ENCODE peak calls at places on chromosomes 16 and 17, in ten cellular contexts. One of them, this sample, is unnamed.

GRCh38 chr17:78618264-78619066 is 41.3 kb upstream of the DNAH17 start:
- DNase-seq in WTC11: no peak
- DNase-seq in activated T-cell treated with anti-CD3 and anti-CD28 coated beads for 1 hour: no peak
- DNase-seq in occipital lobe: no peak
- DNase-seq in CD8-positive, alpha-beta memory T cell: no peak
- DNase-seq in stomach: no peak
- DNase-seq in activated gamma-delta T cell treated with Interleukin-2 at 50 U/mL for 16 hours: no peak
- DNase-seq in HT-29: no peak
- DNase-seq in lung: no peak
- DNase-seq in ascending aorta: peak
- DNase-seq in this sample: no peak

GRCh38 chr17:81391964-81392908 is 3.0 kb upstream of the BAHCC1 start:
- DNase-seq in CD8-positive, alpha-beta memory T cell: no peak
- DNase-seq in lung: no peak
- DNase-seq in stomach: no peak
- DNase-seq in ascending aorta: peak
- DNase-seq in activated gamma-delta T cell treated with Interleukin-2 at 50 U/mL for 16 hours: no peak
- DNase-seq in activated T-cell treated with anti-CD3 and anti-CD28 coated beads for 1 hour: no peak
- DNase-seq in HT-29: no peak
- DNase-seq in WTC11: no peak
- DNase-seq in occipital lobe: no peak
- DNase-seq in this sample: no peak

GRCh38 chr17:78322858-78323455 is 36.9 kb downstream of the SOCS3 start:
- DNase-seq in lung: no peak
- DNase-seq in WTC11: no peak
- DNase-seq in stomach: no peak
- DNase-seq in activated gamma-delta T cell treated with Interleukin-2 at 50 U/mL for 16 hours: no peak
- DNase-seq in HT-29: no peak
- DNase-seq in CD8-positive, alpha-beta memory T cell: no peak
- DNase-seq in ascending aorta: no peak
- DNase-seq in occipital lobe: no peak
- DNase-seq in activated T-cell treated with anti-CD3 and anti-CD28 coated beads for 1 hour: no peak
- DNase-seq in this sample: peak

GRCh38 chr17:52378860-52379259 is 220.3 kb upstream of the CA10 start:
- DNase-seq in activated gamma-delta T cell treated with Interleukin-2 at 50 U/mL for 16 hours: no peak
- DNase-seq in WTC11: no peak
- DNase-seq in lung: no peak
- DNase-seq in activated T-cell treated with anti-CD3 and anti-CD28 coated beads for 1 hour: no peak
- DNase-seq in ascending aorta: no peak
- DNase-seq in CD8-positive, alpha-beta memory T cell: no peak
- DNase-seq in HT-29: no peak
- DNase-seq in stomach: no peak
- DNase-seq in occipital lobe: no peak
- DNase-seq in this sample: no peak

GRCh38 chr16:81652798-81653505 is 126.1 kb upstream of the PLCG2 start:
- DNase-seq in lung: no peak
- DNase-seq in HT-29: no peak
- DNase-seq in stomach: no peak
- DNase-seq in activated gamma-delta T cell treated with Interleukin-2 at 50 U/mL for 16 hours: no peak
- DNase-seq in occipital lobe: no peak
- DNase-seq in WTC11: peak
- DNase-seq in activated T-cell treated with anti-CD3 and anti-CD28 coated beads for 1 hour: no peak
- DNase-seq in CD8-positive, alpha-beta memory T cell: no peak
- DNase-seq in ascending aorta: no peak
- DNase-seq in this sample: peak

GRCh38 chr16:12625068-12625467 is 178.6 kb downstream of the CPPED1 start:
- DNase-seq in lung: no peak
- DNase-seq in stomach: no peak
- DNase-seq in HT-29: no peak
- DNase-seq in CD8-positive, alpha-beta memory T cell: no peak
- DNase-seq in activated gamma-delta T cell treated with Interleukin-2 at 50 U/mL for 16 hours: no peak
- DNase-seq in occipital lobe: no peak
- DNase-seq in ascending aorta: no peak
- DNase-seq in WTC11: no peak
- DNase-seq in activated T-cell treated with anti-CD3 and anti-CD28 coated beads for 1 hour: no peak
- DNase-seq in this sample: no peak

GRCh38 chr17:36506831-36507230 is 20.4 kb downstream of the ZNHIT3 start:
- DNase-seq in activated gamma-delta T cell treated with Interleukin-2 at 50 U/mL for 16 hours: no peak
- DNase-seq in ascending aorta: no peak
- DNase-seq in WTC11: no peak
- DNase-seq in stomach: no peak
- DNase-seq in occipital lobe: no peak
- DNase-seq in CD8-positive, alpha-beta memory T cell: no peak
- DNase-seq in HT-29: no peak
- DNase-seq in activated T-cell treated with anti-CD3 and anti-CD28 coated beads for 1 hour: no peak
- DNase-seq in lung: no peak
- DNase-seq in this sample: peak

GRCh38 chr17:74631468-74632195 is 8.1 kb upstream of the CD300E start:
- DNase-seq in stomach: no peak
- DNase-seq in activated gamma-delta T cell treated with Interleukin-2 at 50 U/mL for 16 hours: no peak
- DNase-seq in WTC11: no peak
- DNase-seq in activated T-cell treated with anti-CD3 and anti-CD28 coated beads for 1 hour: no peak
- DNase-seq in CD8-positive, alpha-beta memory T cell: no peak
- DNase-seq in occipital lobe: no peak
- DNase-seq in HT-29: no peak
- DNase-seq in lung: no peak
- DNase-seq in ascending aorta: no peak
- DNase-seq in this sample: no peak

GRCh38 chr16:30896203-30896889 is at the start of gene CTF1:
- DNase-seq in activated T-cell treated with anti-CD3 and anti-CD28 coated beads for 1 hour: no peak
- DNase-seq in lung: peak
- DNase-seq in occipital lobe: peak
- DNase-seq in ascending aorta: peak
- DNase-seq in stomach: peak
- DNase-seq in WTC11: peak
- DNase-seq in activated gamma-delta T cell treated with Interleukin-2 at 50 U/mL for 16 hours: no peak
- DNase-seq in HT-29: no peak
- DNase-seq in CD8-positive, alpha-beta memory T cell: no peak
- DNase-seq in this sample: no peak

GRCh38 chr17:8004899-8005298 is 2.5 kb downstream of the GUCY2D start:
- DNase-seq in HT-29: no peak
- DNase-seq in stomach: no peak
- DNase-seq in WTC11: no peak
- DNase-seq in occipital lobe: no peak
- DNase-seq in CD8-positive, alpha-beta memory T cell: no peak
- DNase-seq in activated T-cell treated with anti-CD3 and anti-CD28 coated beads for 1 hour: no peak
- DNase-seq in ascending aorta: no peak
- DNase-seq in lung: no peak
- DNase-seq in activated gamma-delta T cell treated with Interleukin-2 at 50 U/mL for 16 hours: no peak
- DNase-seq in this sample: no peak

GRCh38 chr17:31400481-31400950 is 9.0 kb downstream of the RAB11FIP4 start:
- DNase-seq in activated gamma-delta T cell treated with Interleukin-2 at 50 U/mL for 16 hours: no peak
- DNase-seq in HT-29: no peak
- DNase-seq in activated T-cell treated with anti-CD3 and anti-CD28 coated beads for 1 hour: no peak
- DNase-seq in occipital lobe: no peak
- DNase-seq in ascending aorta: peak
- DNase-seq in stomach: no peak
- DNase-seq in CD8-positive, alpha-beta memory T cell: no peak
- DNase-seq in lung: no peak
- DNase-seq in WTC11: peak
- DNase-seq in this sample: no peak

GRCh38 chr17:28193241-28193640 is 125.8 kb upstream of the TMEM97 start:
- DNase-seq in occipital lobe: peak
- DNase-seq in ascending aorta: no peak
- DNase-seq in HT-29: peak
- DNase-seq in lung: peak
- DNase-seq in WTC11: no peak
- DNase-seq in CD8-positive, alpha-beta memory T cell: no peak
- DNase-seq in activated gamma-delta T cell treated with Interleukin-2 at 50 U/mL for 16 hours: no peak
- DNase-seq in activated T-cell treated with anti-CD3 and anti-CD28 coated beads for 1 hour: no peak
- DNase-seq in stomach: no peak
- DNase-seq in this sample: peak

GRCh38 chr17:82036634-82037112 is 824 bp downstream of the DCXR start:
- DNase-seq in lung: no peak
- DNase-seq in HT-29: no peak
- DNase-seq in occipital lobe: no peak
- DNase-seq in ascending aorta: no peak
- DNase-seq in CD8-positive, alpha-beta memory T cell: no peak
- DNase-seq in activated gamma-delta T cell treated with Interleukin-2 at 50 U/mL for 16 hours: no peak
- DNase-seq in stomach: no peak
- DNase-seq in WTC11: no peak
- DNase-seq in activated T-cell treated with anti-CD3 and anti-CD28 coated beads for 1 hour: no peak
- DNase-seq in this sample: no peak

GRCh38 chr17:77948690-77949114 is 9.8 kb upstream of the TNRC6C start:
- DNase-seq in CD8-positive, alpha-beta memory T cell: no peak
- DNase-seq in HT-29: peak
- DNase-seq in lung: no peak
- DNase-seq in stomach: no peak
- DNase-seq in ascending aorta: peak
- DNase-seq in WTC11: no peak
- DNase-seq in activated T-cell treated with anti-CD3 and anti-CD28 coated beads for 1 hour: no peak
- DNase-seq in occipital lobe: no peak
- DNase-seq in activated gamma-delta T cell treated with Interleukin-2 at 50 U/mL for 16 hours: no peak
- DNase-seq in this sample: no peak

GRCh38 chr17:15941781-15942180 is 3.1 kb upstream of the ADORA2B start:
- DNase-seq in lung: no peak
- DNase-seq in WTC11: no peak
- DNase-seq in activated T-cell treated with anti-CD3 and anti-CD28 coated beads for 1 hour: no peak
- DNase-seq in activated gamma-delta T cell treated with Interleukin-2 at 50 U/mL for 16 hours: no peak
- DNase-seq in CD8-positive, alpha-beta memory T cell: no peak
- DNase-seq in stomach: no peak
- DNase-seq in ascending aorta: no peak
- DNase-seq in HT-29: no peak
- DNase-seq in occipital lobe: no peak
- DNase-seq in this sample: no peak

GRCh38 chr17:81920612-81921530 is 2.9 kb upstream of the SIRT7 start:
- DNase-seq in occipital lobe: no peak
- DNase-seq in CD8-positive, alpha-beta memory T cell: no peak
- DNase-seq in lung: no peak
- DNase-seq in ascending aorta: no peak
- DNase-seq in stomach: no peak
- DNase-seq in activated gamma-delta T cell treated with Interleukin-2 at 50 U/mL for 16 hours: no peak
- DNase-seq in WTC11: no peak
- DNase-seq in HT-29: no peak
- DNase-seq in activated T-cell treated with anti-CD3 and anti-CD28 coated beads for 1 hour: no peak
- DNase-seq in this sample: no peak

GRCh38 chr17:32783602-32784001 is 93.3 kb downstream of the MYO1D start:
- DNase-seq in WTC11: no peak
- DNase-seq in lung: no peak
- DNase-seq in activated gamma-delta T cell treated with Interleukin-2 at 50 U/mL for 16 hours: no peak
- DNase-seq in stomach: no peak
- DNase-seq in ascending aorta: no peak
- DNase-seq in occipital lobe: no peak
- DNase-seq in CD8-positive, alpha-beta memory T cell: no peak
- DNase-seq in HT-29: peak
- DNase-seq in activated T-cell treated with anti-CD3 and anti-CD28 coated beads for 1 hour: no peak
- DNase-seq in this sample: peak

GRCh38 chr16:75792781-75793180 is 66.5 kb upstream of the CPHXL start:
- DNase-seq in CD8-positive, alpha-beta memory T cell: no peak
- DNase-seq in ascending aorta: no peak
- DNase-seq in lung: no peak
- DNase-seq in activated gamma-delta T cell treated with Interleukin-2 at 50 U/mL for 16 hours: no peak
- DNase-seq in activated T-cell treated with anti-CD3 and anti-CD28 coated beads for 1 hour: no peak
- DNase-seq in occipital lobe: no peak
- DNase-seq in HT-29: no peak
- DNase-seq in stomach: no peak
- DNase-seq in WTC11: no peak
- DNase-seq in this sample: no peak

GRCh38 chr17:2798679-2799078 is 2.4 kb downstream of the RAP1GAP2 start:
- DNase-seq in CD8-positive, alpha-beta memory T cell: peak
- DNase-seq in HT-29: no peak
- DNase-seq in WTC11: peak
- DNase-seq in lung: no peak
- DNase-seq in activated gamma-delta T cell treated with Interleukin-2 at 50 U/mL for 16 hours: no peak
- DNase-seq in activated T-cell treated with anti-CD3 and anti-CD28 coated beads for 1 hour: no peak
- DNase-seq in ascending aorta: no peak
- DNase-seq in stomach: no peak
- DNase-seq in occipital lobe: no peak
- DNase-seq in this sample: no peak

GRCh38 chr17:7782237-7782636 is 51.8 kb upstream of the KDM6B start:
- DNase-seq in activated gamma-delta T cell treated with Interleukin-2 at 50 U/mL for 16 hours: no peak
- DNase-seq in stomach: no peak
- DNase-seq in activated T-cell treated with anti-CD3 and anti-CD28 coated beads for 1 hour: no peak
- DNase-seq in lung: no peak
- DNase-seq in occipital lobe: no peak
- DNase-seq in CD8-positive, alpha-beta memory T cell: no peak
- DNase-seq in HT-29: no peak
- DNase-seq in ascending aorta: no peak
- DNase-seq in WTC11: no peak
- DNase-seq in this sample: no peak